ENCODE peak calls at places on chromosomes 3 and 15, in five cellular contexts. H, Q, F, X and J are unnamed samples.

GRCh38 chr3:196643201-196643749 is 3.8 kb downstream of the NRROS start:
- DNase-seq in H (peak), Q (peak), F (no peak), X (no peak), J (no peak)

GRCh38 chr3:48414376-48415250 is 15.3 kb downstream of the PLXNB1 start:
- DNase-seq in H (no peak), Q (no peak), F (no peak), X (no peak), J (no peak)

GRCh38 chr15:69107025-69107620 is 53.3 kb upstream of the GLCE start:
- DNase-seq in H (no peak), Q (no peak), F (no peak), X (no peak), J (peak)

GRCh38 chr3:35814531-35814930 is 175.2 kb downstream of the ARPP21 start:
- DNase-seq in H (no peak), Q (no peak), F (no peak), X (no peak), J (no peak)

GRCh38 chr3:129315386-129315991 is 36.8 kb downstream of the HMCES start:
- DNase-seq in H (peak), Q (peak), F (no peak), X (no peak), J (no peak)

GRCh38 chr15:44861917-44862316 is 94.6 kb upstream of the TERB2 start:
- DNase-seq in H (no peak), Q (no peak), F (no peak), X (no peak), J (no peak)

GRCh38 chr3:68467465-68467864 is 464.9 kb downstream of the TAFA4 start:
- DNase-seq in H (no peak), Q (no peak), F (no peak), X (no peak), J (no peak)

GRCh38 chr3:163943664-163944063 is 1134.6 kb downstream of the SI start:
- DNase-seq in H (no peak), Q (no peak), F (no peak), X (no peak), J (no peak)

GRCh38 chr15:25582886-25583285 is 144.1 kb upstream of the UBE3A start:
- DNase-seq in H (no peak), Q (no peak), F (no peak), X (no peak), J (no peak)

GRCh38 chr3:143998266-143998665 is 26.6 kb downstream of the DIPK2A start:
- DNase-seq in H (no peak), Q (peak), F (no peak), X (no peak), J (peak)

GRCh38 chr15:99452010-99452409 is 113.8 kb upstream of the MEF2A start:
- DNase-seq in H (no peak), Q (no peak), F (no peak), X (no peak), J (no peak)

GRCh38 chr15:70088427-70088826 is 9.3 kb downstream of the TLE3 start:
- DNase-seq in H (no peak), Q (no peak), F (no peak), X (no peak), J (no peak)

GRCh38 chr3:4460334-4460733 is 6.7 kb downstream of the SUMF1 start:
- DNase-seq in H (no peak), Q (no peak), F (no peak), X (no peak), J (no peak)

GRCh38 chr3:133799794-133800585 is 5.6 kb upstream of the SRPRB start:
- DNase-seq in H (no peak), Q (peak), F (peak), X (no peak), J (peak)

GRCh38 chr3:73432021-73432722 is 192.6 kb downstream of the PDZRN3 start:
- DNase-seq in H (no peak), Q (no peak), F (peak), X (no peak), J (peak)

GRCh38 chr15:63476229-63476632 is 28.2 kb upstream of the USP3 start:
- DNase-seq in H (no peak), Q (no peak), F (peak), X (no peak), J (peak)

GRCh38 chr3:124688580-124689454 is 41.4 kb upstream of the UMPS start:
- DNase-seq in H (peak), Q (peak), F (peak), X (peak), J (peak)
- TF ChIP-seq CTCF in H (peak), Q (peak), F (peak), X (peak), J (peak)

GRCh38 chr3:160449660-160450598 is at the start of gene TRIM59:
- DNase-seq in H (peak), Q (peak), F (peak), X (peak), J (peak)
- TF ChIP-seq CTCF in H (no peak), Q (no peak), F (no peak), X (no peak), J (peak)

DNA sequence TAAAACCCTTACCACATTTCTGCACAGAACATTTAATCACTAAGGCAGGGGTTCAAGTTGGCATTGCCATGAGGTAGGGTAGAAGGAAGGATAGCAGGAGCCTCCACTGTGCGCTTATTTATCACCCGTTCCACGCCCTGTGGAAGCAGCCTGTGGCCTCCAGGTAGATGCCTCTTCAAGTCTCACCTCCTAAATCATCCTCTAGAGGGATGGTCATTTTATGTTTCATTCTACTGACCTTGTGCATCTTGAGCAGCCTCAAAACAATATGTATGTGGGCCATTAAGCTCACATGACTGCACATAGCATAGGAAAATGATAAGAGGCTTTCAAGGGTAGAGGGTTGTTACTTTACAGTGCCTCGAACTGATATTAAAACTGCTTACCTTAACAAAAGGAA is 546.2 kb downstream of the GRM7 start:
- DNase-seq in H (no peak), Q (no peak), F (no peak), X (no peak), J (peak)
- TF ChIP-seq CTCF in H (no peak), Q (no peak), F (no peak), X (no peak), J (no peak)

GRCh38 chr3:101848754-101849713 is at the start of gene NFKBIZ:
- DNase-seq in H (peak), Q (peak), F (peak), X (peak), J (peak)
- TF ChIP-seq CTCF in H (no peak), Q (no peak), F (no peak), X (no peak), J (no peak)

DNA sequence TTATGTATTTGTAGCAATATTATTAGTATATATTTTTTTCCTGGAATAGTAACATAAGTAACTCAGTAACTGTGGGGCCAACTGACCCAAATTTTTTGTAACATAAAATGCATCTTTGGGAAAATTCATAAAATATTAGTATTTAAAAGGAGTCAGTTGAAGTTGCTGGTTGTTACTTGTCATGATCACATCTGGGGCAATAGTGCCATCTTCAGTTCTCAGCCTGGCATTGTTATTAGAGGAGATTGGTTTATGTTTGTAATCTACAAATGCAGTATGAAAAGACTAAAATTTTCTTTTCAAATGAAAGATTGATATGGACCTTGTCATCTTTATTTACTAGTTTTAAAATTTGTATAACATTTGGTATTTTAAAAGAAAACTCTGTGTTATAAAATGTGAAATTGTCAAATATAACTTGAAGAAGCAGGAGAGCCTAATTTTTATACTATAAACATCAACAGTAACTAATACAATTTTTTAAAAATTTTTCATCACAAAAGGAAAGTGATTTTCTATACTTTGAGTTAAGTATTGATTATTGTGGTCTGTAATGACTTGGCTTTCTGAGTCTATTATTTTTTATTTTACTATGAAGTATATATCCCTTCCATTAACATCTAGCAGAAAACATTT is 38.8 kb upstream of the MLF1 start:
- DNase-seq in H (no peak), Q (no peak), F (peak), X (no peak), J (peak)
- TF ChIP-seq CTCF in H (no peak), Q (peak), F (peak), X (peak), J (peak)

DNA sequence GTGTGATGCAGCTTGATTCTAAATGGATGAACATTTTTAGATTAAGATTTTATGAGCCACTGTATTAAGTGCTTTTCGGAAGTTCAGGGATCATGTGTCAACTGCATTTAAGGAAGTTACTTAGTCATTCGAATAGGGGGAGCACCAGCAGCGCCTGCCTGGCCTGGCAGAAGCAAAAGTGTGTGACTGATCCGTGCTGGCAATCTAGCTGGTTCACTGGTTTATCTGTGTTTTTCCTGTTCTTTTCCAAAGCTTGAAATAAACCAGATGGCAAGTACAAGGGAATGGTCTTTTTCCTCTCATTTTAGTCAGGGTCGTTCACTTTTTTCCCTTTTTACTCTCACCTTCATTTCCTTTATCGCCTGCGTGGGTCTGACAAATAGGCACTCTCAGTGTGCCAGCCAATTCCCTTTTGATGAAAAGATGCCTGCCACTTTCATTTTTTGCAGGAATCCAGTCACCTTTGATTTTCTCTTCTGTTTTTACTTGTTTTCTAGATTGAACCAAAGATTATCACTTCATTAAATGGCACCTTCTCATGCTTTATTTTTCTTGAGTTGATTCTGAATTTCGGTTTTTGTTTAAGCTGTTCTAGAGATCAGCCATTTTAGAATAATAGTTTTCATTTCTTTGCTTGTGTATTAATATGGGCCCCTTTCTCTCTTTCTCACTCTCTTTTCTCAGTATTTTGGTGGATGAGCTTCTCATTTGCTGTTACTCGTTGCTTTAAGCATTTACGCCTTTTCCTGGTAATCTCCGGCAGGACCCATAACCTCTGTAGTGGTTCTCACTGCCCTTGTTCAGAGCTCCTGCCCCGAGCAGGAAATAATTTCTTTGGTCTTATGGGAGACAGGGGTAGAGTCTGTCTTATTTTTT is 2.8 kb downstream of the ABHD2 start:
- DNase-seq in H (peak), Q (peak), F (peak), X (no peak), J (peak)
- TF ChIP-seq CTCF in H (no peak), Q (no peak), F (no peak), X (no peak), J (peak)

GRCh38 chr3:127588675-127589577 is 1.6 kb downstream of the TPRA1 start:
- DNase-seq in H (no peak), Q (no peak), F (peak), X (no peak), J (peak)

GRCh38 chr3:127590593-127591477 is at the start of gene TPRA1:
- DNase-seq in H (peak), Q (peak), F (peak), X (peak), J (peak)

GRCh38 chr3:127589600-127590281 is 792 bp downstream of the TPRA1 start:
- DNase-seq in H (no peak), Q (no peak), F (no peak), X (no peak), J (no peak)

GRCh38 chr3:127587876-127588275 is 2.7 kb downstream of the TPRA1 start:
- DNase-seq in H (no peak), Q (no peak), F (no peak), X (no peak), J (no peak)

DNA sequence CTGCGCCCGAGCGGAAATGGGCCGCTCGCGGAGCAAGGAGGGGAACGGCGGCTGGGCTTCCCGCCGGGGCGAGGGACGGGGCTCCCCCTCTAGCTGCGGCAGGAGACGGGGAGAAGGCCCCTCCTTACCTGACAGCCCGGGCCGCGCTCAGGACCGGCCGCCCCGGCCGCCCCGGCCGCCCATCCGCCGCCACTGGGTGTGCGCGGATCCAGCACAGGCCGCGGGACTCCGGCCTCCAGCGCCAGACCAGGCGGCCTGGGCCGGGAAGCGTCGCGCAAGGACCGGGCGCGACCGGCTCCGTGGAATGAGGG is 296 bp downstream of the TPRA1 start:
- DNase-seq in H (peak), Q (no peak), F (peak), X (peak), J (no peak)
- TF ChIP-seq CTCF in H (no peak), Q (no peak), F (no peak), X (no peak), J (no peak)

GRCh38 chr3:71304684-71305083 is 278.8 kb downstream of the FOXP1 start:
- DNase-seq in H (no peak), Q (peak), F (no peak), X (no peak), J (peak)
- TF ChIP-seq CTCF in H (no peak), Q (peak), F (no peak), X (no peak), J (peak)